ENCODE peak calls at places on chromosomes 1 and 21, in eight cellular contexts. V, P, W, N, H, O, Y and Z are unnamed samples.

GRCh38 chr21:32131960-32132359 is 146.9 kb downstream of the MIS18A start:
- DNase-seq in V (peak), P (peak), W (no peak), N (no peak), H (no peak), O (no peak), Y (no peak), Z (peak)

GRCh38 chr1:204242920-204243319 is 29.1 kb upstream of the GOLT1A start:
- DNase-seq in V (no peak), P (no peak), W (no peak), N (no peak), H (no peak), O (no peak), Y (no peak), Z (no peak)

GRCh38 chr1:29649375-29650040 is 413.2 kb downstream of the PTPRU start:
- DNase-seq in V (peak), P (peak), W (no peak), N (no peak), H (no peak), O (peak), Y (no peak), Z (no peak)

GRCh38 chr1:161013591-161014513 is 7.1 kb downstream of the F11R start:
- DNase-seq in V (peak), P (peak), W (peak), N (peak), H (no peak), O (peak), Y (peak), Z (peak)

GRCh38 chr21:14762734-14763694 is 216.9 kb upstream of the SAMSN1 start:
- DNase-seq in V (no peak), P (no peak), W (peak), N (no peak), H (no peak), O (no peak), Y (no peak), Z (no peak)

GRCh38 chr1:85344256-85344694 is 67.8 kb upstream of the BCL10 start:
- DNase-seq in V (peak), P (peak), W (no peak), N (peak), H (no peak), O (peak), Y (peak), Z (peak)

GRCh38 chr1:98963359-98963758 is 41.3 kb downstream of the PLPPR5 start:
- DNase-seq in V (peak), P (no peak), W (no peak), N (no peak), H (no peak), O (no peak), Y (no peak), Z (peak)

GRCh38 chr1:58881471-58881994 is 97.7 kb upstream of the JUN start:
- DNase-seq in V (peak), P (no peak), W (peak), N (peak), H (no peak), O (peak), Y (no peak), Z (peak)

GRCh38 chr1:18109756-18110597 is 2.4 kb downstream of the IGSF21 start:
- DNase-seq in V (no peak), P (peak), W (no peak), N (no peak), H (no peak), O (no peak), Y (peak), Z (no peak)

GRCh38 chr1:16250547-16251251 is 13.7 kb upstream of the CPLANE2 start:
- DNase-seq in V (peak), P (no peak), W (no peak), N (no peak), H (no peak), O (no peak), Y (no peak), Z (no peak)

GRCh38 chr1:64686828-64687724 is 57.8 kb upstream of the RAVER2 start:
- DNase-seq in V (peak), P (no peak), W (peak), N (peak), H (peak), O (peak), Y (peak), Z (peak)

GRCh38 chr1:1320666-1321448 is 3.6 kb downstream of the INTS11 start:
- DNase-seq in V (peak), P (no peak), W (no peak), N (no peak), H (no peak), O (no peak), Y (no peak), Z (no peak)

DNA sequence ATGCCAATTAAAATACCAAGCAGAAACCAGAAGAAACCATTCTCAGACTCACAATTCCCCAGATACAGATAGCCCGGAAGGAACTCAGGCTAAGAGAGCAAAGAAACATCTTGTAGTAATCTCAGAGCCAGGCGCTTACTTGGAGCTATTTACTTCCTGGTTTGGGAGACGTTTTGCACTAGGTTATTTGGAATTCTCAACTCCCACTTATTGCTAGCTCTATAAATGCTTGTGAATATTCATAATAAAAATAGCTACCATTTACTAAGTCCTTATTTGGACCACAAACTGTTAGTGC is 71.8 kb upstream of the NGF start:
- DNase-seq in V (no peak), P (no peak), W (no peak), N (no peak), H (no peak), O (no peak), Y (no peak), Z (no peak)
- H2AFZ ChIP-seq in V (no peak), P (no peak), W (no peak), N (no peak), H (no peak), O (no peak), Y (no peak), Z (no peak)

DNA sequence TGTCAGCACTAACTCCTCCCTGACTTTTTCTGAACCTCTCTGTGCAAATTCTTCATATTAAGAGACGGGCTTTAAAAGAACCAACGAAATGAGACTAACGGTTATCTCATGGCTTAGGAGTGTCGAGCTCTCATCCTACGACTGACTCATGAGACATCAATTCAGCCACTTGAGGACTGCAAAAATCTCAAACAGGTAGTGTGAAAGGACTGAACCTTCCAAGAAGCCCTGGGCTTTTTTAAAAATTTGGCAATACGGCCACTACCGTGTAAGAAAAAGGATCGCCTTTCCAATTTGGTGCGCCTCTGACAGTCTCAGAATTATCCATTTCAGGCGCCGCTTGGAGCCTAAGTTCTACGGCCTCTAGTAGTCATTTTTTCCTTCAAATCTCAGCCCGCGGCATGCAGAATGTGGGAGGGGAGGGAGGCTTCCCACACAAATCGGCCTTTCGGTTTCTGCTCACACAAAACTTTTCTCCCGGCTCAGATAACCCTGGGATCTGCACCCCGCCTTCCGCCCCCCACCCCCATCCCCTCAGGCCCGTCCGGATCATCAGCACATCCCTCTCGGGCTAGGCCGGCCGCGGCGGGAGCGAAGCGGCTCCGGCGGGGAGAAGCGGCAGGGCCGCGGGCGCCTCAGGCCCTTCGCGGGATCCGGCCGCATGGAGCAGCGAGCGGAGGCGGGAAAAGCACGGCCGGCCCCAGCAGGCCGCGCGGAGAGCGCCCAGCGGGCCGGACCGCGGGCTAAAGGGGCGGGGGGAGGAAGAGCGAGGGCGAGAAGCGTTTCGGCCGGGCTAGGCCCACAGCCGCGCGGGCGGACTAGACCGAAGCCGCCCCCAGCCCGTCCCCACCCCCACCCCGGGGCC is 606 bp downstream of the HNRNPR start:
- DNase-seq in V (peak), P (peak), W (peak), N (peak), H (no peak), O (peak), Y (peak), Z (peak)
- H2AFZ ChIP-seq in V (no peak), P (no peak), W (no peak), N (no peak), H (peak), O (peak), Y (no peak), Z (peak)

GRCh38 chr1:94329276-94329675 is 88.9 kb upstream of the ABCD3 start:
- DNase-seq in V (no peak), P (no peak), W (no peak), N (no peak), H (no peak), O (no peak), Y (no peak), Z (no peak)

GRCh38 chr1:94327001-94327685 is 89.8 kb upstream of the ARHGAP29 start:
- DNase-seq in V (peak), P (peak), W (peak), N (peak), H (peak), O (no peak), Y (peak), Z (peak)

GRCh38 chr1:94332952-94333351 is 85.2 kb upstream of the ABCD3 start:
- DNase-seq in V (peak), P (no peak), W (peak), N (no peak), H (no peak), O (peak), Y (no peak), Z (peak)

GRCh38 chr1:94332516-94332915 is 85.7 kb upstream of the ABCD3 start:
- DNase-seq in V (no peak), P (no peak), W (no peak), N (no peak), H (no peak), O (no peak), Y (no peak), Z (no peak)

GRCh38 chr1:94329986-94330385 is 88.2 kb upstream of the ABCD3 start:
- DNase-seq in V (no peak), P (peak), W (peak), N (no peak), H (no peak), O (no peak), Y (peak), Z (peak)
- H2AFZ ChIP-seq in V (peak), P (no peak), W (peak), N (no peak), H (no peak), O (peak), Y (no peak), Z (no peak)

GRCh38 chr1:202229376-202229775 is 35.8 kb downstream of the LGR6 start:
- DNase-seq in V (no peak), P (no peak), W (no peak), N (no peak), H (no peak), O (peak), Y (no peak), Z (no peak)
- H2AFZ ChIP-seq in V (no peak), P (no peak), W (no peak), N (no peak), H (no peak), O (peak), Y (no peak), Z (no peak)